ENCODE peak calls at places on chromosomes 4 and X, in ten cellular contexts. K is AG04450; J is adrenal gland; D is cardiac muscle cell; Z is A549; X is CD8-positive, alpha-beta T cell; C is MM.1S; U is gastrocnemius medialis; L is DND-41; B is tibial artery. M is an unnamed sample.

GRCh38 chr4:75087865-75088264 is 154.9 kb downstream of the PARM1 start:
- DNase-seq in K (no peak), J (no peak), D (no peak), Z (no peak), X (no peak), C (peak; percentile 74), U (no peak), L (no peak), B (no peak), M (no peak)

GRCh38 chr4:78480286-78480685 is 71.3 kb upstream of the ANXA3 start:
- DNase-seq in K (no peak), J (no peak), D (no peak), Z (no peak), X (no peak), C (no peak), U (no peak), L (no peak), B (no peak), M (no peak)

GRCh38 chr4:125097729-125098128 is 217.0 kb upstream of the FAT4 start:
- DNase-seq in K (no peak), J (no peak), D (no peak), Z (no peak), X (no peak), C (no peak), U (no peak), L (no peak), B (no peak), M (no peak)

GRCh38 chr4:138090145-138090917 is 151.8 kb downstream of the SLC7A11 start:
- DNase-seq in K (peak; percentile 72), J (peak; percentile 40), D (peak; percentile 77), Z (peak; percentile 70), X (no peak), C (peak; percentile 68), U (peak; percentile 31), L (peak; percentile 42), B (no peak), M (peak; percentile 67)

GRCh38 chrX:33041141-33041540 is 170.2 kb downstream of the DMD start:
- DNase-seq in K (no peak), J (no peak), D (no peak), Z (no peak), X (no peak), C (no peak), U (no peak), L (no peak), B (no peak), M (no peak)

GRCh38 chr4:82652062-82652461 is 90.3 kb upstream of the TMEM150C start:
- DNase-seq in K (no peak), J (no peak), D (no peak), Z (no peak), X (no peak), C (no peak), U (no peak), L (no peak), B (no peak), M (no peak)

GRCh38 chrX:18574591-18574990 is 97.3 kb downstream of the RS1 start:
- DNase-seq in K (peak; percentile 21), J (peak; percentile 61), D (no peak), Z (no peak), X (no peak), C (no peak), U (peak; percentile 10), L (no peak), B (peak; percentile 71), M (peak; percentile 74)

GRCh38 chr4:1208266-1208961 is 36.0 kb upstream of the SPON2 start:
- DNase-seq in K (no peak), J (peak; percentile 29), D (no peak), Z (no peak), X (no peak), C (no peak), U (peak; percentile 12), L (no peak), B (peak; percentile 65), M (peak; percentile 38)

GRCh38 chrX:109697855-109698254 is 35.2 kb downstream of the ACSL4 start:
- DNase-seq in K (no peak), J (no peak), D (no peak), Z (no peak), X (no peak), C (no peak), U (no peak), L (no peak), B (no peak), M (no peak)

GRCh38 chr4:6504900-6505496 is 32.6 kb upstream of the PPP2R2C start:
- DNase-seq in K (no peak), J (no peak), D (no peak), Z (no peak), X (no peak), C (no peak), U (no peak), L (no peak), B (no peak), M (no peak)

GRCh38 chrX:41119803-41120202 is 34.6 kb downstream of the USP9X start:
- DNase-seq in K (no peak), J (no peak), D (no peak), Z (no peak), X (no peak), C (no peak), U (no peak), L (no peak), B (no peak), M (no peak)

GRCh38 chr4:155515444-155515843 is 138.7 kb upstream of the MAP9 start:
- DNase-seq in K (no peak), J (no peak), D (no peak), Z (no peak), X (no peak), C (no peak), U (no peak), L (no peak), B (no peak), M (no peak)

GRCh38 chr4:26701786-26702227 is 117.9 kb downstream of the TBC1D19 start:
- DNase-seq in K (no peak), J (no peak), D (no peak), Z (no peak), X (no peak), C (no peak), U (no peak), L (no peak), B (no peak), M (no peak)

GRCh38 chrX:151818828-151819227 is 84.3 kb downstream of the CNGA2 start:
- DNase-seq in K (no peak), J (no peak), D (no peak), Z (no peak), X (no peak), C (no peak), U (no peak), L (no peak), B (no peak), M (no peak)

GRCh38 chr4:138062929-138063328 is 179.2 kb downstream of the SLC7A11 start:
- DNase-seq in K (peak; percentile 46), J (no peak), D (no peak), Z (no peak), X (no peak), C (no peak), U (no peak), L (no peak), B (no peak), M (no peak)

GRCh38 chr4:2699534-2699933 is 56.6 kb downstream of the TNIP2 start:
- DNase-seq in K (no peak), J (no peak), D (no peak), Z (no peak), X (no peak), C (no peak), U (no peak), L (no peak), B (no peak), M (no peak)

GRCh38 chr4:159103406-159104131 is 690 bp downstream of the RAPGEF2 start:
- DNase-seq in K (no peak), J (peak; percentile 34), D (peak; percentile 78), Z (peak; percentile 21), X (peak; percentile 34), C (peak; percentile 55), U (peak; percentile 60), L (peak; percentile 37), B (peak; percentile 79), M (peak; percentile 61)

GRCh38 chrX:153381684-153382532 is 19.2 kb downstream of the PNMA6E start:
- DNase-seq in K (peak; percentile 45), J (peak; percentile 85), D (peak; percentile 78), Z (peak; percentile 19), X (no peak), C (no peak), U (no peak), L (peak; percentile 64), B (no peak), M (peak; percentile 66)
- TF ChIP-seq CTCF in K (peak; percentile 15), J (no peak), D (peak; percentile 30), Z (no peak), X (no peak), C (peak; percentile 4), U (no peak), L (peak; percentile 48), B (no peak), M (peak; percentile 65)

DNA sequence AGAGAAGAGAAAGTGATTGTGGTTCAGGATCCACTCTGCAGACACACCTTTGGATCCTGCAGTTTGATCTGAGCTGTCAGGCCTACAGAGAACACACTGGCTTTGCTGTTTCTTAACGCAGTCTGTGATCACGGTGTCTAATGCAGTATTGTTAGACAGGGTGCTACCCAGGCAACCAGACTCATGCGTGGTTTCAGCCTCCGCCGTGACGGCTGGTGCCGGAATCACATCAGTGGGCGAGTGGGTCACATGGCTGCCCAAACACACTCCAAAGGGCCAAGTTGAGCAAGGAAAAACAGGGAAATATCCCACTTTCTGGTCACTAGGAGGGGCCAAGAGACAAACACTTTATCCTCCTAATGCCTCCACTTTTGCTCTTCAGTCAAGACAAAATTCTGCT is 27.5 kb downstream of the CCDC149 start:
- DNase-seq in K (no peak), J (no peak), D (no peak), Z (no peak), X (no peak), C (no peak), U (no peak), L (no peak), B (no peak), M (no peak)
- H3K27ac ChIP-seq in K (no peak overlapping the region), J (no peak overlapping the region), D (no peak overlapping the region), Z (no peak overlapping the region), X (no peak overlapping the region), C (no peak overlapping the region), U (no peak overlapping the region), L (no peak overlapping the region), B (no peak overlapping the region), M (no peak overlapping the region)

DNA sequence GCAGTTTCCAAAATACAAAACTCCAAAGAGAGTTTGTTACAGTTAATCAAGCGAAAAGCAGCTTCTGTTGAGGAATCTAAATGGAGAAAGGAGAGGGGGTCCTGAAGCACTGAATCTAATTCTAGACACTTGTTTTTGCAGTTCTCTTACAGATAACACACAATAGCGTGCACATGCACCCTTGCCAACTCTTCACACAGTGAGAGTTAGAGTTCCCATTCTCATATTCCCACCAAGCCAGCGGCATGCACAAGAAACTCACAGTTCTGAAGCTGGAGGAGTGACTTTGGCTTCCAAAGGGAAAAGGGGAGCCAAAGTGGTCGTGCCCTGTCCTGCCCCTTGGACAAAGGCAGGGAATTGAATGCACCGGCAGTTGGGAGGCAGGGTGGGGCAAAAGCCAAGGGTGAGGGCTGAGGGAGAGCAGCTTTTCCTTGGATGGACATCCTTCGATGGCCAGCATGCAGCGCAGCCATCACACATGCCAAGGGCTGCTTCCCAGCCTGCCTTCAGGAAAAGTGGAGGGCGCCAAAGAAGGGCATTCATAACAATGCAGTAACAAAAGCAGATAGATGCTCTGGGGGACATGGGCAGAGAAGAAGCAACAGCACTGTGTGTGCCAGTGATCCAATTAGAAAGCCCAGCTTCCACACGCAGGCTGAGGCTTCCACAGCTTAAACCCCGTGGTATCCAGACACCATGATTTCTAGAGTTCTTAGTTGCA is 71.6 kb downstream of the TSPAN5 start:
- DNase-seq in K (no peak), J (no peak), D (no peak), Z (no peak), X (no peak), C (no peak), U (no peak), L (no peak), B (no peak), M (no peak)
- H3K4me3 ChIP-seq in K (no peak overlapping the region), J (no peak overlapping the region), D (no peak overlapping the region), Z (no peak overlapping the region), X (no peak overlapping the region), C (no peak overlapping the region), U (no peak overlapping the region), L (no peak overlapping the region), B (no peak overlapping the region), M (no peak overlapping the region)

GRCh38 chr4:161704653-161705052 is 459.1 kb downstream of the FSTL5 start:
- DNase-seq in K (no peak), J (no peak), D (no peak), Z (no peak), X (no peak), C (no peak), U (no peak), L (no peak), B (no peak), M (peak; percentile 27)
- TF ChIP-seq CTCF in K (no peak), J (no peak), D (no peak), Z (no peak), X (no peak), C (no peak), U (no peak), L (no peak), B (no peak), M (peak; percentile 56)